ENCODE peak calls at places on chromosomes 2 and 18, in six cellular contexts. R, Y, W, P, L and D are unnamed samples.
A peak's percentile ranks its signal among the peaks of the same experiment; 100 is the strongest.

GRCh38 chr2:38155-38554 is 8.2 kb downstream of the FAM110C start:
- DNase-seq in R (no peak), Y (no peak), W (no peak), P (no peak), L (no peak), D (no peak)

GRCh38 chr2:240948086-240948485 is 42.0 kb downstream of the CROCC2 start:
- DNase-seq in R (no peak), Y (no peak), W (no peak), P (no peak), L (no peak), D (no peak)

GRCh38 chr2:48601349-48601748 is 16.3 kb upstream of the GTF2A1L start:
- DNase-seq in R (no peak), Y (peak; percentile 57), W (no peak), P (peak; percentile 34), L (no peak), D (no peak)

GRCh38 chr2:29844713-29845320 is 76.6 kb downstream of the ALK start:
- DNase-seq in R (no peak), Y (no peak), W (no peak), P (no peak), L (no peak), D (no peak)

GRCh38 chr18:54883816-54884604 is 55.7 kb downstream of the RAB27B start:
- DNase-seq in R (no peak), Y (no peak), W (no peak), P (no peak), L (no peak), D (no peak)

GRCh38 chr2:8448822-8449577 is 232.9 kb upstream of the ID2 start:
- DNase-seq in R (no peak), Y (no peak), W (peak; percentile 64), P (no peak), L (no peak), D (no peak)

GRCh38 chr2:175929850-175930249 is 72.2 kb downstream of the LNPK start:
- DNase-seq in R (no peak), Y (no peak), W (no peak), P (no peak), L (no peak), D (no peak)

GRCh38 chr2:172496096-172496709 is 59.7 kb upstream of the PDK1 start:
- DNase-seq in R (no peak), Y (no peak), W (no peak), P (no peak), L (no peak), D (no peak)

GRCh38 chr2:133674433-133675331 is 106.4 kb upstream of the NCKAP5 start:
- DNase-seq in R (no peak), Y (no peak), W (no peak), P (peak; percentile 36), L (no peak), D (no peak)

GRCh38 chr2:167653131-167653530 is 594.3 kb downstream of the STK39 start:
- DNase-seq in R (no peak), Y (no peak), W (no peak), P (no peak), L (no peak), D (no peak)

GRCh38 chr2:150234787-150235512 is 252.5 kb downstream of the RND3 start:
- DNase-seq in R (no peak), Y (no peak), W (no peak), P (no peak), L (no peak), D (no peak)

GRCh38 chr2:229927817-229928321 is 5.6 kb downstream of the FBXO36 start:
- DNase-seq in R (no peak), Y (no peak), W (no peak), P (no peak), L (no peak), D (no peak)

DNA sequence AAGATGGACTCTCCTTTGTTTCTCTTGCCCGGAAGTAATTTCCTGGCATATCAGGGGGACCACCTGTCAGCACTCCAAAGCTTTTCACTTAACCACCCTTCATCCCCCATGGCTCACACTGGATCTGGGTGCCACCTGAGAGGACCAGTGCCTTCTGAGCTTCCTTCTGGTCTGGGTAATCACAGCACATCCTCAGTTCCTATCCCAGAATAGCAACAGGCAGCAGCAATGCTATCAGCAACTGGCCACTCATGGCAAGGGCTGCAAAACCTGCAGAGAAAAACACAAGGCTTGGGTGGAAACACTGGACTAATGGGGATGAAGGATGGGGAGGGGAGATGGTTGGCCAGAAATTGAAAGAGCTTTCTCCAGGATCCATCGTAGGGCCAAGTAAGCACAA is 59.9 kb upstream of the STPG4 start:
- DNase-seq in R (no peak), Y (no peak), W (no peak), P (no peak), L (no peak), D (no peak)
- TF ChIP-seq TAF1 in R (no peak), Y (no peak), W (no peak), P (no peak), L (no peak), D (no peak)

GRCh38 chr2:86764661-86765307 is 25.9 kb downstream of the CD8A start:
- DNase-seq in R (no peak), Y (peak; percentile 53), W (peak; percentile 58), P (peak; percentile 43), L (no peak), D (peak; percentile 17)
- TF ChIP-seq TAF1 in R (no peak), Y (no peak), W (no peak), P (no peak), L (no peak), D (no peak)

DNA sequence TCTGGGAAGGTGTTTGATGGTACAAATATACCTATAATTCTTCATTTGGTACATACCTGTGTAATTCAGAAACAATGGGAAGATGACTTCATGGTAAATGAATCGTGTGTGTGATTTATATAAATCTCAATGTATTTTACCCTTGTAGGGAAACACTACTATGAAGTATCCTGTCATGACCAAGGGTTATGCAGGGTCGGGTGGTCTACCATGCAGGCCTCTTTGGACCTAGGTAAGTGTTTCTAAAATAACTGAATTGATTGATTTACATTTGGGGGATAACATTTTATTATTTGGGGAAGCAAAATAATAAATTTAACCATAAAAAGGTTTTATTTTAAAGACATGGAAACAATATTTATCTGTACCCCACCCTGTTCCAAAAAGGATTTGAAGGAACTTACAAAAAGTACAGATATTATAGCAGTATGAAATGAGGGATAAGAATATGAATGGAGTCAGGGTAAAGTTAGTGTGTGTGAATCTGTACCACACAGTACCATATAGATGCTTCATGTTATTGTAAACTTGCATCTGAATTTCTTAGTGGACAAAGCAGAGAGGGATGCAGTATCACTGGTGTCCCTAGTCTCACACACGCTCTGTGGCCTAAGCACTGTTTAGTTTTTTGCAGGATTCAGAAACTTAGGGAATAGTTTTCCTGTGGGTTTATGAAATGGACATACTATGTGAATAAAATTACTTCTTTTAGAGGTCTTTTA is 11.5 kb downstream of the DDX1 start:
- DNase-seq in R (no peak), Y (no peak), W (no peak), P (no peak), L (no peak), D (no peak)
- TF ChIP-seq TAF1 in R (no peak), Y (no peak), W (no peak), P (no peak), L (no peak), D (no peak)

GRCh38 chr2:210617732-210618330 is 61.4 kb downstream of the CPS1 start:
- DNase-seq in R (no peak), Y (peak; percentile 9), W (peak; percentile 55), P (peak; percentile 64), L (no peak), D (no peak)
- TF ChIP-seq TAF1 in R (no peak), Y (no peak), W (no peak), P (no peak), L (no peak), D (no peak)

DNA sequence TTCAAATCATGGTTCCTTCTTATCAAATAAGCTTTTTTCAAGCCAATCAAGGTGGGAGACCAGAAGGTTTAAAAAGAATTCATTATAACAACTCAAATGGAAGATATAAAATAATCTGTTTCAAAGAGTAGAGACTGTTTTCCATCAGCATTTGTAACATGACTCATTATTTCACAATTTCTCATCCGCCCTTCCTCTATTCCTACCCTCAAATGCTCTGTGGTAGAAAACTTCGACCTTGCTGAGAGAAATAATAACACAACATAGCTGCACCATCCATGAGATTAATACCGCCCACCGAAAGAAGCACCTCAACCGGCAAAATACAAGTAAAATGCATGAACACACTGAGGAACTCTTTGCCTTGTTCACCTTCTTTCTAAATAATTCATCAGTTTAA is 2039.2 kb upstream of the CELF4 start:
- DNase-seq in R (no peak), Y (no peak), W (no peak), P (no peak), L (no peak), D (no peak)
- TF ChIP-seq TAF1 in R (no peak), Y (no peak), W (no peak), P (no peak), L (no peak), D (no peak)